ENCODE peak calls at places on chromosomes 6 and 20, in four cellular contexts. P, U, G and V are unnamed samples.

GRCh38 chr6:136511921-136512320 is 38.3 kb downstream of the MAP7 start:
- DNase-seq in P (no peak), U (no peak), G (no peak), V (no peak)

GRCh38 chr6:119234457-119234856 is 115.1 kb downstream of the MAN1A1 start:
- DNase-seq in P (no peak), U (no peak), G (no peak), V (no peak)

GRCh38 chr6:107819976-107820551 is 4.0 kb downstream of the SCML4 start:
- DNase-seq in P (no peak), U (no peak), G (no peak), V (no peak)

GRCh38 chr20:59611286-59611685 is 6.9 kb downstream of the PHACTR3 start:
- DNase-seq in P (no peak), U (no peak), G (peak), V (no peak)

GRCh38 chr6:1496092-1496491 is 106.7 kb downstream of the FOXF2 start:
- DNase-seq in P (no peak), U (no peak), G (no peak), V (no peak)

GRCh38 chr6:45688180-45688579 is 310.4 kb upstream of the SUPT3H start:
- DNase-seq in P (no peak), U (no peak), G (no peak), V (no peak)

GRCh38 chr6:144007779-144008500 is at the start of gene PLAGL1:
- DNase-seq in P (no peak), U (no peak), G (peak), V (peak)

GRCh38 chr6:20791932-20792331 is 257.7 kb downstream of the CDKAL1 start:
- DNase-seq in P (no peak), U (no peak), G (no peak), V (no peak)

GRCh38 chr6:74805841-74806696 is 399.8 kb downstream of the COL12A1 start:
- DNase-seq in P (no peak), U (no peak), G (no peak), V (no peak)

GRCh38 chr6:44247338-44248302 is 719 bp downstream of the HSP90AB1 start:
- DNase-seq in P (no peak), U (no peak), G (peak), V (peak)

GRCh38 chr6:12017263-12017662 is 5.2 kb downstream of the HIVEP1 start:
- DNase-seq in P (no peak), U (no peak), G (no peak), V (no peak)